ENCODE peak calls at places on chromosomes 5 and 9, in ten cellular contexts. Q is bronchial epithelial cell, P is AG04449, W is lower lobe of right lung, V is fibroblast of villous mesenchyme, U is Kasumi-1, A is MV-4-11, B is Right ventricle myocardium inferior, X is HS-27A, Z is mucosa of gallbladder. M is an unnamed sample.
A peak's percentile ranks its signal among the peaks of the same experiment; 100 is the strongest.

GRCh38 chr5:136051486-136052220 is 22.9 kb downstream of the TGFBI start:
- DNase-seq in Q (no peak), P (no peak), W (no peak), V (no peak), U (no peak), A (no peak), B (no peak), X (no peak), Z (no peak), M (no peak)

GRCh38 chr9:19269582-19269981 is 39.1 kb downstream of the DENND4C start:
- DNase-seq in Q (peak; percentile 56), P (no peak), W (no peak), V (no peak), U (no peak), A (no peak), B (no peak), X (no peak), Z (no peak), M (no peak)

GRCh38 chr5:79992891-79993290 is 1.8 kb upstream of the MTX3 start:
- DNase-seq in Q (no peak), P (no peak), W (no peak), V (no peak), U (no peak), A (no peak), B (no peak), X (no peak), Z (no peak), M (no peak)

GRCh38 chr5:14871084-14871572 is 450 bp downstream of the ANKH start:
- DNase-seq in Q (no peak), P (no peak), W (peak; percentile 60), V (no peak), U (no peak), A (no peak), B (no peak), X (no peak), Z (peak; percentile 12), M (peak; percentile 68)

GRCh38 chr9:81320909-81321482 is 368.4 kb downstream of the TLE1 start:
- DNase-seq in Q (no peak), P (no peak), W (no peak), V (no peak), U (no peak), A (no peak), B (no peak), X (no peak), Z (no peak), M (no peak)

GRCh38 chr9:20242767-20243166 is 379.5 kb downstream of the MLLT3 start:
- DNase-seq in Q (no peak), P (no peak), W (no peak), V (no peak), U (no peak), A (peak; percentile 81), B (no peak), X (no peak), Z (no peak), M (no peak)

GRCh38 chr5:3593771-3594513 is 1.7 kb upstream of the IRX1 start:
- DNase-seq in Q (no peak), P (no peak), W (no peak), V (no peak), U (no peak), A (no peak), B (no peak), X (no peak), Z (no peak), M (no peak)

GRCh38 chr9:8456327-8456726 is 656.7 kb upstream of the DMAC1 start:
- DNase-seq in Q (peak; percentile 34), P (no peak), W (no peak), V (no peak), U (no peak), A (no peak), B (no peak), X (no peak), Z (no peak), M (no peak)

GRCh38 chr9:108445431-108446018 is 410.3 kb downstream of the ACTL7B start:
- DNase-seq in Q (no peak), P (no peak), W (no peak), V (no peak), U (no peak), A (no peak), B (no peak), X (no peak), Z (no peak), M (peak; percentile 65)

GRCh38 chr9:70255521-70255920 is 3.3 kb upstream of the SMC5 start:
- DNase-seq in Q (peak; percentile 53), P (no peak), W (no peak), V (no peak), U (no peak), A (no peak), B (no peak), X (no peak), Z (no peak), M (no peak)

GRCh38 chr9:33813712-33814641 is 3.0 kb upstream of the UBE2R2 start:
- DNase-seq in Q (peak; percentile 84), P (no peak), W (no peak), V (peak; percentile 78), U (peak; percentile 76), A (peak; percentile 56), B (no peak), X (peak; percentile 46), Z (no peak), M (no peak)

GRCh38 chr5:15683332-15683731 is 183.4 kb downstream of the FBXL7 start:
- DNase-seq in Q (no peak), P (no peak), W (no peak), V (no peak), U (peak; percentile 68), A (no peak), B (peak; percentile 59), X (no peak), Z (no peak), M (no peak)

GRCh38 chr5:40798012-40798855 is at the start of gene PRKAA1:
- DNase-seq in Q (peak; percentile 61), P (no peak), W (peak; percentile 93), V (peak; percentile 88), U (peak; percentile 92), A (peak; percentile 74), B (peak; percentile 94), X (peak; percentile 71), Z (peak; percentile 90), M (peak; percentile 95)

GRCh38 chr9:69949396-69949795 is 94.3 kb upstream of the MAMDC2 start:
- DNase-seq in Q (no peak), P (no peak), W (no peak), V (peak; percentile 87), U (no peak), A (no peak), B (no peak), X (no peak), Z (no peak), M (no peak)